ENCODE peak calls at places on chromosome 5, in six cellular contexts. Y is activated T-helper 1 cell treated with Interleukin-2 at 50 U/mL for 16 hours; L is stimulated activated effector memory CD8-positive, alpha-beta T cell treated with anti-CD3 and anti-CD28 coated beads, Interleukin-12 subunit alpha, Interleukin-12 subunit beta, amount 100 ng/mL, for 72 hours; T is effector CD4-positive, alpha-beta T cell; J is naive thymus-derived CD4-positive, alpha-beta T cell; V is tibial nerve. Q is an unnamed sample.

GRCh38 chr5:142753114-142753764 is 16.9 kb upstream of the ARHGAP26 start:
- DNase-seq in L (no peak), J (no peak), V (peak), Y (no peak), T (no peak), Q (no peak)

GRCh38 chr5:33612386-33612785 is 171.6 kb downstream of the TARS1 start:
- DNase-seq in J (no peak), Y (no peak), V (no peak), L (no peak), T (no peak), Q (no peak)

GRCh38 chr5:81776258-81776657 is 25.4 kb upstream of the SSBP2 start:
- DNase-seq in V (no peak), L (no peak), J (no peak), Y (no peak), T (no peak), Q (no peak)

GRCh38 chr5:64165500-64166200 is at the start of gene RNF180:
- DNase-seq in V (no peak), L (no peak), J (no peak), Y (no peak), T (no peak), Q (no peak)

GRCh38 chr5:143080407-143080806 is 310.2 kb downstream of the ARHGAP26 start:
- DNase-seq in J (no peak), V (no peak), Y (no peak), T (no peak), L (no peak), Q (no peak)

GRCh38 chr5:34957857-34958690 is 28.7 kb downstream of the DNAJC21 start:
- DNase-seq in V (peak), Y (no peak), L (no peak), J (no peak), T (no peak), Q (no peak)

GRCh38 chr5:148687427-148687826 is 33.1 kb upstream of the HTR4 start:
- DNase-seq in L (no peak), V (no peak), J (no peak), Y (no peak), T (no peak), Q (no peak)

GRCh38 chr5:34622046-34622435 is 34.1 kb upstream of the RAI14 start:
- DNase-seq in Y (no peak), V (no peak), J (no peak), L (no peak), T (no peak), Q (no peak)

GRCh38 chr5:69414885-69415583 is at the start of gene MARVELD2:
- DNase-seq in T (peak), Y (peak), L (no peak), J (peak), V (peak), Q (no peak)

GRCh38 chr5:33482335-33482734 is 41.6 kb downstream of the TARS1 start:
- DNase-seq in J (no peak), T (no peak), Y (no peak), V (no peak), L (no peak), Q (no peak)

GRCh38 chr5:95600557-95600956 is 19.3 kb upstream of the GPR150 start:
- DNase-seq in Y (no peak), L (no peak), V (no peak), T (no peak), J (no peak), Q (no peak)

GRCh38 chr5:98128846-98129245 is 644.6 kb upstream of the RGMB start:
- DNase-seq in Y (no peak), L (no peak), J (no peak), V (no peak), T (no peak), Q (no peak)

GRCh38 chr5:1511651-1512540 is 11.9 kb downstream of the LPCAT1 start:
- DNase-seq in T (peak), V (no peak), L (no peak), J (no peak), Y (no peak), Q (no peak)

GRCh38 chr5:172903790-172904189 is 55.4 kb upstream of the RPL26L1 start:
- DNase-seq in J (no peak), Y (no peak), V (no peak), L (no peak), T (no peak), Q (no peak)

GRCh38 chr5:55219770-55220169 is 7.3 kb downstream of the MCIDAS start:
- DNase-seq in J (no peak), Y (no peak), T (no peak), V (no peak), L (no peak), Q (no peak)

GRCh38 chr5:54366707-54367106 is 56.3 kb upstream of the ARL15 start:
- DNase-seq in T (no peak), V (no peak), Y (no peak), J (no peak), L (no peak), Q (no peak)

GRCh38 chr5:114305402-114306207 is 56.3 kb upstream of the KCNN2 start:
- DNase-seq in J (no peak), T (no peak), Y (no peak), V (no peak), L (no peak), Q (no peak)

GRCh38 chr5:141960449-141961323 is 2.7 kb upstream of the PCDH12 start:
- DNase-seq in J (peak), T (peak), L (peak), V (peak), Y (peak), Q (peak)

GRCh38 chr5:62698756-62699155 is 120.1 kb downstream of the LRRC70 start:
- DNase-seq in Y (no peak), T (no peak), L (no peak), J (no peak), V (no peak), Q (no peak)

GRCh38 chr5:179343021-179343781 is 2.1 kb downstream of the ADAMTS2 start:
- DNase-seq in L (no peak), J (no peak), V (no peak), Y (no peak), T (no peak), Q (no peak)

GRCh38 chr5:31763399-31763798 is 124.5 kb downstream of the PDZD2 start:
- DNase-seq in V (no peak), L (no peak), T (no peak), Y (no peak), J (no peak), Q (no peak)

GRCh38 chr5:11048760-11049159 is 287.7 kb upstream of the DAP start:
- DNase-seq in T (no peak), L (no peak), Y (no peak), V (no peak), J (no peak), Q (no peak)

GRCh38 chr5:120678279-120678678 is 214.2 kb downstream of the PRR16 start:
- DNase-seq in J (no peak), Y (no peak), T (no peak), V (no peak), L (no peak), Q (no peak)

GRCh38 chr5:117394506-117395157 is 820.0 kb upstream of the SEMA6A start:
- DNase-seq in T (no peak), L (no peak), J (no peak), Y (no peak), V (no peak), Q (no peak)

GRCh38 chr5:43017438-43017820 is 22.7 kb downstream of the ANXA2R start:
- DNase-seq in L (no peak), J (no peak), V (no peak), Y (no peak), T (peak), Q (no peak)

GRCh38 chr5:88298425-88298824 is 29.8 kb upstream of the TMEM161B start:
- DNase-seq in J (no peak), L (no peak), Y (no peak), T (no peak), V (no peak), Q (no peak)